ENCODE peak calls at places on chromosomes 13 and 19, in seven cellular contexts. F is cardiac fibroblast, X is uterus, G is neural progenitor cell, I is tibial artery, L is GM10248, S is fibroblast of lung. E is an unnamed sample.

GRCh38 chr13:44249439-44249838 is 124.2 kb upstream of the SERP2 start:
- DNase-seq in S (peak; percentile 83), I (peak; percentile 65), F (peak; percentile 86), G (no peak), X (peak; percentile 46), L (no peak), E (peak; percentile 43)

GRCh38 chr13:45207319-45207718 is 6.5 kb upstream of the KCTD4 start:
- DNase-seq in G (no peak), F (no peak), S (peak; percentile 34), X (no peak), L (no peak), I (no peak), E (no peak)

GRCh38 chr13:24050292-24050711 is 110.2 kb upstream of the SPATA13 start:
- DNase-seq in F (peak; percentile 60), G (no peak), I (no peak), L (no peak), S (peak; percentile 79), X (peak; percentile 43), E (peak; percentile 50)

GRCh38 chr13:91133941-91134772 is 213.3 kb upstream of the MIR17HG start:
- DNase-seq in F (peak; percentile 76), G (peak; percentile 60), I (peak; percentile 29), X (no peak), S (peak; percentile 60), L (peak; percentile 24), E (peak; percentile 47)

GRCh38 chr13:37602743-37603381 is 4.3 kb upstream of the POSTN start:
- DNase-seq in I (no peak), L (no peak), G (no peak), F (peak; percentile 59), X (no peak), S (peak; percentile 36), E (peak; percentile 10)

GRCh38 chr19:13118424-13119193 is 545 bp downstream of the NACC1 start:
- DNase-seq in S (peak; percentile 57), I (no peak), G (peak; percentile 93), L (peak; percentile 76), F (peak; percentile 52), X (no peak), E (no peak)

GRCh38 chr13:30907167-30907761 is 1.2 kb downstream of the MEDAG start:
- DNase-seq in I (no peak), S (peak; percentile 59), F (peak; percentile 58), X (no peak), L (no peak), G (no peak), E (no peak)

GRCh38 chr19:9487016-9487415 is 11.4 kb downstream of the ZNF560 start:
- DNase-seq in L (no peak), F (no peak), S (no peak), X (no peak), I (no peak), G (no peak), E (no peak)

GRCh38 chr19:13036366-13036976 is 41.2 kb downstream of the NFIX start:
- DNase-seq in S (peak; percentile 85), F (peak; percentile 76), L (no peak), G (no peak), X (no peak), I (no peak), E (peak; percentile 47)

GRCh38 chr13:110525328-110526319 is 35.9 kb downstream of the RAB20 start:
- DNase-seq in G (no peak), S (no peak), F (no peak), L (peak; percentile 66), X (no peak), I (no peak), E (no peak)

GRCh38 chr13:27969073-27969865 is at the start of gene CDX2:
- DNase-seq in X (no peak), G (peak; percentile 51), F (no peak), L (no peak), S (no peak), I (no peak), E (no peak)

GRCh38 chr13:20053016-20053415 is 94.5 kb downstream of the ZMYM2 start:
- DNase-seq in G (no peak), S (peak; percentile 35), L (no peak), X (no peak), F (peak; percentile 57), I (no peak), E (no peak)

GRCh38 chr19:12726988-12727316 is 3.2 kb upstream of the TNPO2 start:
- DNase-seq in F (no peak), I (no peak), L (no peak), G (no peak), X (no peak), S (no peak), E (no peak)

GRCh38 chr19:54168174-54168917 is 4.6 kb downstream of the TMC4 start:
- DNase-seq in I (peak; percentile 84), F (peak; percentile 90), L (peak; percentile 90), S (peak; percentile 67), X (peak; percentile 91), G (peak; percentile 91), E (peak; percentile 76)

GRCh38 chr19:54388001-54388802 is 23.5 kb upstream of the LAIR1 start:
- DNase-seq in L (peak; percentile 44), X (no peak), S (no peak), G (no peak), F (no peak), I (peak; percentile 26), E (no peak)

GRCh38 chr13:71772376-71772775 is 94.6 kb downstream of the DACH1 start:
- DNase-seq in S (no peak), X (no peak), I (no peak), L (no peak), F (no peak), G (no peak), E (no peak)

GRCh38 chr19:13116282-13117175 is at the start of gene TRMT1:
- DNase-seq in S (peak; percentile 94), X (peak; percentile 89), L (peak; percentile 93), G (peak; percentile 95), F (peak; percentile 94), I (peak; percentile 94), E (peak; percentile 93)

GRCh38 chr13:110179858-110180156 is 127.2 kb downstream of the COL4A1 start:
- DNase-seq in S (no peak), G (no peak), I (no peak), F (no peak), L (no peak), X (no peak), E (no peak)

GRCh38 chr13:51811920-51812328 is 8.0 kb upstream of the DHRS12 start:
- DNase-seq in I (peak; percentile 46), F (no peak), G (no peak), L (no peak), X (no peak), S (no peak), E (no peak)

GRCh38 chr19:35009424-35010415 is 9.6 kb downstream of the GRAMD1A start:
- DNase-seq in L (no peak), G (no peak), X (no peak), F (no peak), S (no peak), I (no peak), E (no peak)

GRCh38 chr19:22882797-22883196 is 50.7 kb downstream of the ZNF723 start:
- DNase-seq in S (peak; percentile 5), F (peak; percentile 11), I (no peak), G (peak; percentile 2), X (no peak), L (no peak), E (peak; percentile 55)
- TF ChIP-seq CTCF in S (no peak), F (peak; percentile 22), I (peak; percentile 23), G (peak; percentile 46), X (peak; percentile 45), L (peak; percentile 18), E (peak; percentile 69)

GRCh38 chr19:18339703-18340102 is 695 bp upstream of the PGPEP1 start:
- DNase-seq in L (no peak), X (no peak), G (peak; percentile 29), F (no peak), S (no peak), I (no peak), E (peak; percentile 10)
- TF ChIP-seq CTCF in L (peak; percentile 37), X (peak; percentile 10), G (peak; percentile 23), F (no peak), S (peak; percentile 28), I (no peak), E (peak; percentile 59)

DNA sequence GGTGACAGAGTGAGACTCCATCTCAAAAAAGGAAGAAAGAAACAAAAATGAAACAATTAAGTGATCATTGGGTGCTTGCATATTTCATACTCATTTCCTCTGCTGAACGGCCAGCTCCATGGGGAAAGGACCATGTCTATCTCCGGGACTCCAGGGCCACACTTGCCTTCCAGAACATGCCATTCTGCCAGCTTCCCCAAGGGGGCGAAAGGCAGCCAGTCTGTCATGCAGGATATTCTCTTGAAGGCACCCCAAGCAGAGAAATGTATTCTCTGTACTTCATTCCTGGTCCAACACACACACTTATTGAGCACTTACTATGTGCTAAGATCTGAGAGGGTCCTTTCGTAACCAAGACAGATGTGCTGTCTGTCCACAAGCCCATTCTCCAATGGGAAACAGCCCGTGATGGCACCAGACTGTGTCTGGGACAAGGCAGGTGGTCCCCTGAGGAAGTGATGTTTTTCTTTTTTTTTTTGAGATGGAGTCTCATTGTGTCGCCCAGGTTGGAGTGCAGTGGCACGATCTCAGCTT is 10.2 kb upstream of the CARM1 start:
- DNase-seq in I (no peak), F (peak; percentile 37), L (no peak), X (no peak), G (peak; percentile 45), S (no peak), E (no peak)
- TF ChIP-seq CTCF in I (no peak), F (peak; percentile 63), L (no peak), X (no peak), G (peak; percentile 53), S (peak; percentile 27), E (peak; percentile 72)

GRCh38 chr19:47794526-47794925 is 9.8 kb downstream of the TPRX1 start:
- DNase-seq in L (no peak), F (no peak), X (no peak), S (no peak), G (peak; percentile 21), I (no peak), E (no peak)
- TF ChIP-seq CTCF in L (no peak), F (no peak), X (no peak), S (no peak), G (peak; percentile 37), I (no peak), E (peak; percentile 52)

GRCh38 chr19:47813995-47814328 is 7.8 kb upstream of the CRX start:
- DNase-seq in L (no peak), X (no peak), F (no peak), G (no peak), I (no peak), S (no peak), E (no peak)
- TF ChIP-seq CTCF in L (no peak), X (no peak), F (no peak), G (no peak), I (no peak), S (no peak), E (peak; percentile 55)

DNA sequence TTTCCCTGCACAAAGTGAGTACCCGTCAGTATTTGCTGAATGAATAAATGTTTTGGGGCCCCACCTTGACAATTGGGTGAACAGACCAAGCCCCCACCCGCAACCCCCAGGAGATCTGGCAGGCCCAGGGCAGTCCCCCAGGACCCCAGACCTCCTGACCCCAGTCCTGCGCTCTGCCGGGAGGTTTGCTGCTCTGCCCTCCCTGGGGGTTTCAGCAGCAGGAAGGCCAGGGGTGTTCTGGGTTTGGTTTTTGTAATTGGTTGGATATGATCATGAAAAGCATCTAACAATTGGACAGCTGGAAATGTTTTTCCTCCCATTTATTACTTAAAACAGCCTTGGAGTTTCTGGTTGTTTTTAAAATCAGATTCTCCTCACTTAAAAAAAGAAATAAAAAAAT is 193.8 kb downstream of the URI1 start:
- DNase-seq in G (no peak), X (no peak), S (no peak), I (no peak), F (no peak), L (no peak), E (no peak)
- TF ChIP-seq CTCF in G (no peak), X (no peak), S (no peak), I (no peak), F (no peak), L (no peak), E (no peak)